ENCODE peak calls at places on chromosomes 7 and 10, in five cellular contexts. X is uterus, T is endothelial cell of umbilical vein, K is brain microvascular endothelial cell, O is neural progenitor cell. D is an unnamed sample.

GRCh38 chr10:58560068-58560467 is 47.4 kb downstream of the BICC1 start:
- DNase-seq in X (no peak), T (no peak), K (no peak), O (no peak), D (no peak)

GRCh38 chr10:36462194-36462593 is 663.2 kb upstream of the ANKRD30A start:
- DNase-seq in X (no peak), T (no peak), K (no peak), O (no peak), D (no peak)

GRCh38 chr7:1559626-1560590 is 3.9 kb upstream of the TMEM184A start:
- DNase-seq in X (no peak), T (no peak), K (no peak), O (no peak), D (no peak)

GRCh38 chr7:73718905-73719805 is at the start of gene STX1A:
- DNase-seq in X (no peak), T (peak), K (peak), O (peak), D (peak)

GRCh38 chr7:1068013-1068412 is 19.9 kb upstream of the GPER1 start:
- DNase-seq in X (no peak), T (no peak), K (no peak), O (no peak), D (no peak)

GRCh38 chr10:78947226-78947625 is 121.5 kb upstream of the ZMIZ1 start:
- DNase-seq in X (no peak), T (no peak), K (no peak), O (no peak), D (no peak)

GRCh38 chr7:149209518-149210269 is 14.3 kb downstream of the ZNF282 start:
- DNase-seq in X (no peak), T (peak), K (peak), O (peak), D (peak)

GRCh38 chr10:68156373-68157185 is 47.3 kb downstream of the MYPN start:
- DNase-seq in X (peak), T (peak), K (peak), O (peak), D (peak)

GRCh38 chr10:104322416-104322782 is 15.9 kb downstream of the ITPRIP start:
- DNase-seq in X (peak), T (no peak), K (no peak), O (no peak), D (no peak)

GRCh38 chr7:126450269-126450671 is 802.5 kb downstream of the GRM8 start:
- DNase-seq in X (no peak), T (no peak), K (peak), O (no peak), D (no peak)

GRCh38 chr7:139058963-139059362 is 23.1 kb upstream of the ZC3HAV1L start:
- DNase-seq in X (no peak), T (peak), K (no peak), O (no peak), D (no peak)

GRCh38 chr10:127906548-127907377 is at the start of gene PTPRE:
- DNase-seq in X (no peak), T (peak), K (no peak), O (peak), D (peak)

GRCh38 chr10:132788180-132788830 is 2.4 kb upstream of the NKX6-2 start:
- DNase-seq in X (no peak), T (no peak), K (no peak), O (peak), D (peak)

GRCh38 chr7:39130740-39131538 is 153.2 kb downstream of the POU6F2 start:
- DNase-seq in X (no peak), T (no peak), K (no peak), O (peak), D (no peak)

GRCh38 chr7:104230606-104231005 is 22.8 kb upstream of the ORC5 start:
- DNase-seq in X (no peak), T (no peak), K (no peak), O (no peak), D (peak)

GRCh38 chr7:100612730-100613446 is 548 bp downstream of the MOSPD3 start:
- DNase-seq in X (no peak), T (no peak), K (no peak), O (peak), D (peak)

GRCh38 chr10:25017247-25017590 is 807 bp downstream of the THNSL1 start:
- DNase-seq in X (no peak), T (no peak), K (peak), O (peak), D (peak)

GRCh38 chr7:4602905-4603842 is 78.9 kb upstream of the FOXK1 start:
- DNase-seq in X (no peak), T (no peak), K (no peak), O (no peak), D (no peak)

GRCh38 chr10:48211777-48212176 is 62.7 kb downstream of the FRMPD2 start:
- DNase-seq in X (no peak), T (no peak), K (no peak), O (no peak), D (no peak)

GRCh38 chr10:68647928-68648327 is 73.1 kb upstream of the CCAR1 start:
- DNase-seq in X (no peak), T (no peak), K (peak), O (no peak), D (no peak)

GRCh38 chr7:84916161-84916560 is 270.7 kb downstream of the SEMA3D start:
- DNase-seq in X (no peak), T (no peak), K (no peak), O (no peak), D (no peak)

GRCh38 chr7:84912537-84912936 is 274.3 kb downstream of the SEMA3D start:
- DNase-seq in X (no peak), T (no peak), K (no peak), O (no peak), D (no peak)

GRCh38 chr7:84912993-84913635 is 273.7 kb downstream of the SEMA3D start:
- DNase-seq in X (no peak), T (no peak), K (no peak), O (no peak), D (no peak)

GRCh38 chr7:84913731-84914130 is 273.1 kb downstream of the SEMA3D start:
- DNase-seq in X (no peak), T (no peak), K (no peak), O (no peak), D (no peak)

DNA sequence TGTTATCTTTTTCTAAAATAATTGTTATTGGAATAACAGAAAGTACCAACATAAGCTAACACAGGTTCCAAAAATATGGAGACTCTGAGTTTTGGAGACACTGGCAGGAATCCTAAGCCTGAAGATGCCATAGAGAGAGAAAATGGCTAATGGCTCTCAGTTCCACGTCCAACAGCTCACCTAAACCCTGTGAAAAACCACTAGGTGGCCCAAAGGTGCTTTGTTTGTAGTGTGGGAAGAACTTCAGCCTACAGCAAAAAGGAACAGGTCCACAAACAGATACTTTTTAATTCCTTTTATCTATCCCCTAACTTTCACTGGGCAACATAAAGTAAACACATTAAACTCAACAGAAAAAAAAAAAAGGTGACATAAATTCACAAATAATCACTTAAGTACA is 272.3 kb downstream of the SEMA3D start:
- DNase-seq in X (no peak), T (no peak), K (no peak), O (peak), D (peak)
- TF ChIP-seq CTCF in X (no peak), T (no peak), K (no peak), O (no peak), D (peak)

GRCh38 chr10:131310054-131310903 is 1.2 kb downstream of the TCERG1L start:
- DNase-seq in X (no peak), T (no peak), K (no peak), O (no peak), D (no peak)
- H3K4me3 ChIP-seq in X (no peak), T (no peak), K (no peak), O (peak), D (peak)

GRCh38 chr10:118926441-118926840 is 103.1 kb upstream of the NANOS1 start:
- DNase-seq in X (no peak), T (no peak), K (no peak), O (peak), D (no peak)
- TF ChIP-seq CTCF in X (no peak), T (no peak), K (no peak), O (no peak), D (no peak)

GRCh38 chr7:147053761-147054160 is 937.2 kb downstream of the CNTNAP2 start:
- DNase-seq in X (no peak), T (no peak), K (no peak), O (no peak), D (no peak)
- H3K4me3 ChIP-seq in X (no peak), T (no peak), K (no peak), O (no peak), D (no peak)

GRCh38 chr7:93622036-93622714 is 47.7 kb upstream of the CALCR start:
- DNase-seq in X (no peak), T (no peak), K (peak), O (peak), D (peak)
- TF ChIP-seq CTCF in X (peak), T (peak), K (peak), O (peak), D (peak)

GRCh38 chr10:97788552-97789442 is 17.0 kb upstream of the SFRP5 start:
- DNase-seq in X (no peak), T (no peak), K (no peak), O (no peak), D (peak)
- H3K4me3 ChIP-seq in X (no peak), T (no peak), K (no peak), O (no peak), D (peak)

D was measured in WERI-Rb-1.